ENCODE peak calls at places on chromosome 14, in seven cellular contexts. E is body of pancreas, U is uterus, F is heart right ventricle, M is A549, B is AG04450, J is breast epithelium. I is an unnamed sample.

GRCh38 chr14:74018029-74018703 is 922 bp downstream of the ENTPD5 start:
- DNase-seq in E (no peak), U (no peak), F (no peak), M (peak), B (no peak), J (no peak), I (no peak)

GRCh38 chr14:77318006-77318553 is 2.6 kb downstream of the POMT2 start:
- DNase-seq in E (no peak), U (no peak), F (no peak), M (no peak), B (no peak), J (no peak), I (no peak)

GRCh38 chr14:60637490-60638452 is 11.5 kb downstream of the SIX1 start:
- DNase-seq in E (no peak), U (no peak), F (no peak), M (no peak), B (no peak), J (no peak), I (no peak)

GRCh38 chr14:77376380-77376770 is 519 bp downstream of the TMED8 start:
- DNase-seq in E (peak), U (peak), F (no peak), M (peak), B (no peak), J (no peak), I (peak)

GRCh38 chr14:22112004-22112403 is 438.4 kb upstream of the OR4E1 start:
- DNase-seq in E (no peak), U (no peak), F (peak), M (no peak), B (no peak), J (no peak), I (peak)

GRCh38 chr14:96130854-96131253 is 73.8 kb upstream of the BDKRB2 start:
- DNase-seq in E (no peak), U (no peak), F (no peak), M (no peak), B (no peak), J (no peak), I (no peak)

GRCh38 chr14:95507174-95507573 is 9.3 kb downstream of the SYNE3 start:
- DNase-seq in E (peak), U (peak), F (peak), M (no peak), B (peak), J (peak), I (no peak)

GRCh38 chr14:103260629-103261124 is 73.4 kb upstream of the EIF5 start:
- DNase-seq in E (peak), U (peak), F (peak), M (peak), B (no peak), J (no peak), I (no peak)

GRCh38 chr14:98900236-98900635 is 371.8 kb downstream of the BCL11B start:
- DNase-seq in E (no peak), U (no peak), F (no peak), M (no peak), B (no peak), J (no peak), I (no peak)

GRCh38 chr14:20456971-20457370 is 1.9 kb downstream of the APEX1 start:
- DNase-seq in E (no peak), U (no peak), F (no peak), M (no peak), B (no peak), J (no peak), I (no peak)

GRCh38 chr14:24246765-24247212 is 4.4 kb upstream of the TINF2 start:
- DNase-seq in E (no peak), U (no peak), F (no peak), M (no peak), B (no peak), J (no peak), I (no peak)

GRCh38 chr14:103848720-103849077 is 1.3 kb upstream of the PPP1R13B start:
- DNase-seq in E (peak), U (no peak), F (no peak), M (no peak), B (no peak), J (no peak), I (no peak)

GRCh38 chr14:63308723-63309317 is 9.9 kb downstream of the GPHB5 start:
- DNase-seq in E (no peak), U (no peak), F (no peak), M (no peak), B (no peak), J (no peak), I (peak)

GRCh38 chr14:47227051-47227600 is 448.3 kb downstream of the MDGA2 start:
- DNase-seq in E (no peak), U (no peak), F (no peak), M (no peak), B (no peak), J (no peak), I (no peak)

GRCh38 chr14:21084988-21085853 is 13.2 kb downstream of the ZNF219 start:
- DNase-seq in E (no peak), U (no peak), F (peak), M (no peak), B (no peak), J (no peak), I (no peak)

GRCh38 chr14:63887899-63888298 is 35.1 kb downstream of the SYNE2 start:
- DNase-seq in E (no peak), U (no peak), F (no peak), M (no peak), B (no peak), J (no peak), I (no peak)

GRCh38 chr14:24900281-24900868 is 149.6 kb downstream of the STXBP6 start:
- DNase-seq in E (no peak), U (no peak), F (no peak), M (no peak), B (no peak), J (no peak), I (no peak)

GRCh38 chr14:39762576-39763401 is 330.6 kb upstream of the FBXO33 start:
- DNase-seq in E (no peak), U (no peak), F (no peak), M (no peak), B (no peak), J (no peak), I (no peak)

GRCh38 chr14:26379951-26380350 is 217.9 kb downstream of the NOVA1 start:
- DNase-seq in E (no peak), U (no peak), F (no peak), M (no peak), B (no peak), J (no peak), I (no peak)

GRCh38 chr14:94309721-94310120 is 13.4 kb downstream of the SERPINA6 start:
- DNase-seq in E (no peak), U (no peak), F (no peak), M (no peak), B (no peak), J (no peak), I (no peak)

GRCh38 chr14:104993306-104993705 is 7.7 kb downstream of the CLBA1 start:
- DNase-seq in E (no peak), U (no peak), F (no peak), M (no peak), B (no peak), J (no peak), I (peak)

GRCh38 chr14:83714141-83714540 is 1815.8 kb upstream of the FLRT2 start:
- DNase-seq in E (no peak), U (no peak), F (no peak), M (no peak), B (no peak), J (no peak), I (no peak)

DNA sequence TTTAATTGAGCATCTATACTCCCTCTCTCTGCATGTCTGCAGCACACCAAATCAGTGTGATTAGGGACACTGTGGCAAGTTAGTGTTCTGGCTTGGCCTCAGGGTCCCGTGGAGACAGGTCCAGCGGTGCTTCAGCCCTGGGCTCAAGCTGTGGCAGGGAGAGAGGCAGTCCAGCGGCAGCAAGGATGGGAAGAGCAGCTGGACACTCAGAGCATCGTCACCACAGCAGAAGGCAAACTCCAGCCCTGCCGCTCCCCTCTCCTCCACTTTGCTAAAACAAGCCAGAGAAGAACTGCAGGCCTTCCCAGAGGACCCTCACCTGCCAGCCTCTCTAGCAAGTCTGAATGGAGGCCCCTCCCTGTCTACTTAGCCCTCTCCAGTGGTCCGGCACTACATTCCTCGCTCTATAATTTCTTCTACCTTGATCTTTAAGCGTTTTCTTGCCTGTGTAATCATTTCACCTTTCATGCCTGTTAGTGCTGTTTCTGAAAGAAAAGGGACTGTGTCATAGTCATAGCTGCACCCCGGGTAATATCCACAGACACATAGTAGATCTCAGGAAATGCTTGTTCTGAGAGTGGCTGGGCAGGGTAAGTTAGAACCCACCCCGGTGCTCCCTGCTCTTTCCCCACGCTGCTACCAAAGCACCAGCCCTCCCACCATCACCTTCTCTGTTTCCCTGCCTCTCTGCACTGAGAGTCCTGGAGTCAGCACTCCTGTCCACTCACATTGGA is 22.1 kb downstream of the ZFP36L1 start:
- DNase-seq in E (no peak), U (no peak), F (no peak), M (no peak), B (no peak), J (no peak), I (no peak)
- H3K27ac ChIP-seq in E (no peak), U (peak), F (peak), M (no peak), B (no peak), J (no peak), I (no peak)

GRCh38 chr14:35402323-35403084 is 2.0 kb downstream of the NFKBIA start:
- DNase-seq in E (peak), U (peak), F (no peak), M (no peak), B (no peak), J (no peak), I (no peak)

GRCh38 chr14:35400707-35401421 is 3.7 kb downstream of the NFKBIA start:
- DNase-seq in E (no peak), U (no peak), F (no peak), M (no peak), B (no peak), J (no peak), I (no peak)

GRCh38 chr14:35401853-35402252 is 2.7 kb downstream of the NFKBIA start:
- DNase-seq in E (no peak), U (peak), F (no peak), M (no peak), B (no peak), J (no peak), I (no peak)

GRCh38 chr14:35403085-35403396 is 1.5 kb downstream of the NFKBIA start:
- DNase-seq in E (peak), U (peak), F (peak), M (no peak), B (no peak), J (no peak), I (no peak)

GRCh38 chr14:35401422-35401729 is 3.2 kb downstream of the NFKBIA start:
- DNase-seq in E (no peak), U (no peak), F (no peak), M (no peak), B (no peak), J (no peak), I (no peak)
- H3K4me3 ChIP-seq in E (peak), U (peak), F (peak), M (peak), B (peak), J (peak), I (no peak)

GRCh38 chr14:101495827-101496778 is 65.2 kb upstream of the DIO3 start:
- DNase-seq in E (peak), U (peak), F (no peak), M (no peak), B (no peak), J (peak), I (peak)
- H3K27ac ChIP-seq in E (no peak), U (no peak), F (no peak), M (no peak), B (no peak), J (no peak), I (no peak)

DNA sequence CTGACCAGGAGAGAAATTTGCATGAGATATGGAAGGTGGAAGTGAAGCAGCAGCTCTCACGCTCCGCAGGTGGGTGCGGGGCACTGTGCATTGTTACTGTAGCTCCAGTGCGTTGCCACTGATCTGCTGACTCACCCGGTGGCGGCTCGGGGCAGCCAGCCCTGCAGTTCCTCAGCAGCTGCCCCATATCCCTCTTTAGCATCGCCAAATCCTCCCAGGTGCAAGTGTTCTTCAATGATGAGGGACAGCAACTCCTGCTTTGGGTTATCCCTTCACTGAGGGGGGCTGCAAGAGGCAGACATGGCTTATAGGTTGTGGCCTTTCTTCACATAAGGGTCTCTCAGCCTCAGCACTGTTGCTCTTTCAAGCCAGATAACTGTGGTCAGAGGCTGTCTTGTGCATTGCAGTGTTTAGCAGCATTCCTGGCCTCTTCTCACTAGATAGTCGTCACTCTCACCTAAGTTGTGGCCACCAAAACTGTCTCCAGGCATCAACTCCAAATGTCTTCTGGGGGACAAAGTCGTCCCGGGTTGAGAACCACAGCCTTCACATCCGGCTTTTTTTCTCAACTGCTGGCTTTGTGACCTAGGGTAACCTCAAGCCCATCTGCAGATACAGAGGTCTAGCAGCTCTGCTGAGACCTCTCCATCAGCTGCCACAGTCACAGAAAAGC is 180.8 kb downstream of the EFCAB11 start:
- DNase-seq in E (peak), U (no peak), F (peak), M (peak), B (no peak), J (no peak), I (peak)
- H3K4me3 ChIP-seq in E (no peak), U (no peak), F (no peak), M (no peak), B (no peak), J (no peak), I (no peak)

DNA sequence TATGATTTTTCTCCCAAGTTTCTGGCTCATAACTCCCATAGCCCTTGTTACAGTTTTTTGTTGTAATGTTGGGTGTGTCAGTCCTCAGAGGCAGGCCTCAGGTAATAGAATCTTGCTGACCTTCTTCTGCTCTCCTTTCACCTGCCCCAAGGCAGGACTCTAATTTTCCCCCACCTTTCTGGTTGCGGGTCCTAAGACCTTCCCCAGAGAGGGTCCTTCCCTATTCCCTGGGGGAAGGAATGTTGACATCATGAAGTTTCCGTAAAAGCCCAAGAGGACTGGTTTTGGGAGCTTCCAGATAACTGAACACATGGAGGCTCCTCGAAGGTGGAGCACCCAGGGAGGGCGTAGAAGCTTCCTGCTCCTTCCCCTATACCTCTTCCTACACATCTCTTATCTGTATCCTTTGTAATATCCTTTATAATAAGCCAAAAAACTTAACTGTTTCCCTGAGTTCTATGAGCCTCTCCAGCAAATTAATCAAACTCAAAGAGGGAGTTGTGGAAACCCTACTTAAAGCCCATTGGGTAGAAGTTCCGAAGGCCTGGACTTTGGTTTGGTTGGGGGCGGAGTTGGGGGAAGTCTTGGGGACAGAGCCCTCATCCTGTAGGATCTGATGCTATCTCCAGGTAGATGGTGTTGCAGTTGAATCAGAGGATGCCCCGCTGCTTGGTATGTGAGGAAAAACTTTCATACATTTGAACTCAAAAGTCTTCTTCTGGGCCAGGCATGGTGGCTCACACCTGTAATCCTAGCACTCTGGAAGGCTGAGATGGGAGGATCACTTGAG is 9.0 kb upstream of the TMED10 start:
- DNase-seq in E (no peak), U (no peak), F (no peak), M (no peak), B (no peak), J (no peak), I (no peak)
- H3K27ac ChIP-seq in E (no peak), U (peak), F (peak), M (no peak), B (no peak), J (no peak), I (no peak)

GRCh38 chr14:34460295-34460694 is 1.7 kb downstream of the SPTSSA start:
- DNase-seq in E (no peak), U (no peak), F (no peak), M (no peak), B (no peak), J (no peak), I (no peak)
- H3K4me3 ChIP-seq in E (no peak), U (no peak), F (peak), M (peak), B (peak), J (no peak), I (no peak)